ENCODE peak calls at places on chromosome 20, in ten cellular contexts. K is tibial artery; U is GDM1; S is LHCN-M2; O is stimulated activated CD4-positive, alpha-beta T cell treated with anti-CD3 and anti-CD28 coated beads, Interleukin-1b, Interleukin-23, amount 100 ng/mL, for 24 hours; N is SW 1271; X is AG04450; W is mesenteric fat pad; J is prostate gland; B is activated CD4-positive, alpha-beta T cell treated with anti-CD3 and anti-CD28 coated beads, Interleukin-2, amount 50 U/mL, for 4 hours. Z is an unnamed sample.

GRCh38 chr20:60202046-60202445 is 243.8 kb downstream of the CDH26 start:
- DNase-seq in X (no peak), U (no peak), B (no peak), O (no peak), K (no peak), N (no peak), W (no peak), J (no peak), S (no peak), Z (no peak)

GRCh38 chr20:18001131-18001921 is 32.5 kb downstream of the MGME1 start:
- DNase-seq in O (no peak), B (no peak), K (peak), X (no peak), J (peak), U (no peak), S (peak), N (no peak), W (no peak), Z (no peak)

GRCh38 chr20:21322921-21323321 is 19.8 kb downstream of the XRN2 start:
- DNase-seq in B (no peak), N (no peak), J (no peak), U (no peak), X (no peak), S (peak), K (no peak), O (no peak), W (no peak), Z (no peak)

GRCh38 chr20:51306521-51307358 is 235.8 kb downstream of the NFATC2 start:
- DNase-seq in K (peak), O (peak), S (peak), X (peak), J (peak), U (peak), N (peak), B (peak), W (no peak), Z (peak)

GRCh38 chr20:42749548-42749947 is 440.2 kb downstream of the PTPRT start:
- DNase-seq in X (no peak), W (no peak), S (no peak), U (no peak), N (no peak), O (no peak), K (no peak), B (no peak), J (no peak), Z (no peak)

GRCh38 chr20:25508083-25508770 is 77.1 kb downstream of the NINL start:
- DNase-seq in U (no peak), X (peak), N (no peak), O (no peak), W (peak), S (peak), J (no peak), B (no peak), K (no peak), Z (no peak)

GRCh38 chr20:36097751-36098151 is 56.8 kb upstream of the EPB41L1 start:
- DNase-seq in W (no peak), O (no peak), U (no peak), S (no peak), X (no peak), N (no peak), K (no peak), B (no peak), J (no peak), Z (no peak)

GRCh38 chr20:10876558-10876957 is 202.8 kb upstream of the JAG1 start:
- DNase-seq in W (no peak), S (no peak), U (no peak), X (no peak), O (no peak), N (no peak), B (no peak), K (no peak), J (no peak), Z (no peak)

GRCh38 chr20:15475483-15475882 is 1097.8 kb downstream of the KIF16B start:
- DNase-seq in B (no peak), K (no peak), J (peak), X (no peak), O (no peak), S (peak), W (no peak), U (no peak), N (no peak), Z (no peak)

GRCh38 chr20:7950387-7950786 is 10.1 kb upstream of the HAO1 start:
- DNase-seq in K (no peak), B (no peak), X (no peak), O (no peak), U (no peak), N (no peak), J (no peak), W (no peak), S (no peak), Z (no peak)

GRCh38 chr20:4811257-4811656 is 89.5 kb downstream of the PRND start:
- DNase-seq in O (no peak), U (no peak), K (no peak), B (no peak), S (no peak), N (no peak), W (peak), J (no peak), X (no peak), Z (no peak)

GRCh38 chr20:55069951-55070350 is 594.6 kb downstream of the DOK5 start:
- DNase-seq in K (no peak), W (no peak), O (no peak), U (no peak), X (no peak), J (no peak), N (no peak), B (no peak), S (no peak), Z (no peak)

GRCh38 chr20:63061051-63061531 is 54.3 kb upstream of the BHLHE23 start:
- DNase-seq in O (no peak), N (no peak), B (no peak), U (no peak), W (peak), K (peak), S (no peak), J (no peak), X (no peak), Z (no peak)

GRCh38 chr20:16761305-16761829 is 13.2 kb downstream of the OTOR start:
- DNase-seq in X (peak), S (peak), N (peak), B (peak), W (no peak), K (peak), U (peak), J (peak), O (no peak), Z (peak)

GRCh38 chr20:47318596-47319516 is 37.6 kb downstream of the ZMYND8 start:
- DNase-seq in N (peak), W (peak), K (peak), U (no peak), O (no peak), J (peak), S (peak), B (no peak), X (no peak), Z (no peak)

GRCh38 chr20:57744206-57744605 is 34.4 kb upstream of the PMEPA1 start:
- DNase-seq in J (no peak), O (no peak), N (no peak), U (no peak), S (no peak), W (no peak), X (no peak), B (no peak), K (no peak), Z (no peak)

GRCh38 chr20:38217791-38218565 is 42.6 kb downstream of the KIAA1755 start:
- DNase-seq in B (no peak), X (peak), J (no peak), U (no peak), N (peak), K (peak), S (peak), W (no peak), O (no peak), Z (no peak)

GRCh38 chr20:38453941-38454340 is 18.7 kb upstream of the RALGAPB start:
- DNase-seq in J (no peak), K (no peak), B (no peak), O (no peak), W (peak), U (no peak), X (no peak), S (no peak), N (no peak), Z (no peak)

GRCh38 chr20:26208296-26209091 is 511.8 kb upstream of the ZNF337 start:
- DNase-seq in N (no peak), U (no peak), W (no peak), J (no peak), K (no peak), X (no peak), B (peak), O (no peak), S (peak), Z (peak)

GRCh38 chr20:46811328-46812084 is 83.1 kb upstream of the EYA2 start:
- DNase-seq in B (no peak), X (no peak), W (no peak), U (no peak), J (no peak), K (no peak), O (no peak), S (no peak), N (no peak), Z (no peak)

GRCh38 chr20:10432079-10432478 is 1.9 kb downstream of the MKKS start:
- DNase-seq in K (no peak), W (no peak), U (no peak), O (no peak), B (no peak), S (no peak), X (no peak), N (no peak), J (no peak), Z (no peak)

GRCh38 chr20:10487354-10488115 is 52.4 kb downstream of the SLX4IP start:
- DNase-seq in S (no peak), X (no peak), W (no peak), O (no peak), J (no peak), B (no peak), U (no peak), K (no peak), N (no peak), Z (no peak)

GRCh38 chr20:58065508-58066361 is 162.7 kb downstream of the ANKRD60 start:
- DNase-seq in U (no peak), S (no peak), W (peak), N (no peak), K (no peak), X (no peak), B (no peak), J (no peak), O (no peak), Z (no peak)

GRCh38 chr20:24357169-24357568 is 112.3 kb upstream of the SYNDIG1 start:
- DNase-seq in U (no peak), J (no peak), K (no peak), O (no peak), X (no peak), W (no peak), S (no peak), B (no peak), N (no peak), Z (no peak)

GRCh38 chr20:48574383-48574782 is 253.4 kb downstream of the PREX1 start:
- DNase-seq in N (peak), K (no peak), W (no peak), O (no peak), B (no peak), S (peak), J (no peak), U (no peak), X (no peak), Z (no peak)

GRCh38 chr20:46219190-46219589 is 89.1 kb downstream of the CDH22 start:
- DNase-seq in J (no peak), W (no peak), X (no peak), O (no peak), K (no peak), U (no peak), S (no peak), N (no peak), B (no peak), Z (no peak)

Z was measured in activated T-cell treated with anti-CD3 and anti-CD28 coated beads for 24 hours.